ENCODE peak calls at places on chromosomes 6 and 20, in eight cellular contexts. C, I, W, U, O, D, Q and X are unnamed samples.

GRCh38 chr6:140379919-140380318 is 1005.5 kb upstream of the CITED2 start:
- DNase-seq in C (no peak), I (no peak), W (no peak), U (no peak), O (no peak), D (no peak), Q (no peak), X (no peak)

GRCh38 chr6:168507297-168507696 is 66.3 kb downstream of the SMOC2 start:
- DNase-seq in C (no peak), I (no peak), W (no peak), U (no peak), O (no peak), D (no peak), Q (no peak), X (no peak)

GRCh38 chr20:444862-445426 is 17.4 kb downstream of the TBC1D20 start:
- DNase-seq in C (no peak), I (no peak), W (no peak), U (no peak), O (peak), D (no peak), Q (peak), X (peak)

GRCh38 chr6:127851197-127851596 is 49.7 kb downstream of the THEMIS start:
- DNase-seq in C (no peak), I (no peak), W (no peak), U (no peak), O (no peak), D (no peak), Q (no peak), X (no peak)

GRCh38 chr6:36984581-36985383 is 1.2 kb downstream of the MTCH1 start:
- DNase-seq in C (peak), I (no peak), W (no peak), U (peak), O (peak), D (no peak), Q (peak), X (peak)

GRCh38 chr6:165222315-165223025 is 86.9 kb downstream of the C6orf118 start:
- DNase-seq in C (no peak), I (no peak), W (no peak), U (no peak), O (no peak), D (no peak), Q (no peak), X (no peak)

GRCh38 chr6:15781890-15782289 is 119.1 kb upstream of the DTNBP1 start:
- DNase-seq in C (no peak), I (no peak), W (no peak), U (no peak), O (no peak), D (no peak), Q (no peak), X (no peak)

GRCh38 chr6:117272032-117272866 is 6.9 kb downstream of the VGLL2 start:
- DNase-seq in C (no peak), I (no peak), W (no peak), U (no peak), O (no peak), D (no peak), Q (no peak), X (no peak)

GRCh38 chr6:36829919-36830544 is 9.2 kb downstream of the CPNE5 start:
- DNase-seq in C (peak), I (peak), W (no peak), U (no peak), O (peak), D (peak), Q (peak), X (peak)

GRCh38 chr6:27630727-27631613 is 158.1 kb upstream of the ZNF184 start:
- DNase-seq in C (no peak), I (no peak), W (peak), U (peak), O (no peak), D (peak), Q (peak), X (no peak)

GRCh38 chr20:49572857-49573256 is 4.9 kb upstream of the PTGIS start:
- DNase-seq in C (no peak), I (no peak), W (no peak), U (no peak), O (no peak), D (no peak), Q (peak), X (no peak)

GRCh38 chr6:332671-333070 is 40.4 kb downstream of the DUSP22 start:
- DNase-seq in C (no peak), I (no peak), W (no peak), U (no peak), O (no peak), D (no peak), Q (peak), X (no peak)

GRCh38 chr6:163170294-163170883 is 244.1 kb upstream of the QKI start:
- DNase-seq in C (no peak), I (no peak), W (no peak), U (no peak), O (no peak), D (no peak), Q (peak), X (no peak)

GRCh38 chr20:55095745-55096450 is 620.5 kb downstream of the DOK5 start:
- DNase-seq in C (no peak), I (no peak), W (no peak), U (no peak), O (no peak), D (no peak), Q (no peak), X (no peak)

GRCh38 chr20:43987018-43987417 is 72.4 kb downstream of the TOX2 start:
- DNase-seq in C (no peak), I (no peak), W (no peak), U (no peak), O (no peak), D (no peak), Q (no peak), X (no peak)

GRCh38 chr20:8457978-8458377 is 325.9 kb downstream of the PLCB1 start:
- DNase-seq in C (no peak), I (no peak), W (no peak), U (no peak), O (no peak), D (no peak), Q (no peak), X (no peak)

GRCh38 chr20:50919567-50919966 is 11.7 kb downstream of the ADNP start:
- DNase-seq in C (peak), I (no peak), W (no peak), U (no peak), O (peak), D (peak), Q (no peak), X (no peak)

GRCh38 chr20:58312836-58313235 is 3.3 kb downstream of the RAB22A start:
- DNase-seq in C (no peak), I (no peak), W (no peak), U (no peak), O (no peak), D (no peak), Q (no peak), X (no peak)

GRCh38 chr20:61454053-61454452 is 202.0 kb downstream of the CDH4 start:
- DNase-seq in C (no peak), I (no peak), W (no peak), U (no peak), O (no peak), D (no peak), Q (no peak), X (no peak)

GRCh38 chr20:35579196-35579595 is 36.4 kb upstream of the SPAG4 start:
- DNase-seq in C (no peak), I (peak), W (no peak), U (no peak), O (no peak), D (no peak), Q (no peak), X (no peak)

GRCh38 chr20:3436864-3437574 is 29.6 kb upstream of the DNAAF9 start:
- DNase-seq in C (no peak), I (no peak), W (no peak), U (no peak), O (no peak), D (no peak), Q (no peak), X (no peak)

GRCh38 chr6:75437451-75438185 is 56.0 kb downstream of the FILIP1 start:
- DNase-seq in C (peak), I (no peak), W (no peak), U (no peak), O (no peak), D (no peak), Q (no peak), X (peak)

GRCh38 chr6:152099816-152100618 is 292.5 kb downstream of the ESR1 start:
- DNase-seq in C (no peak), I (no peak), W (no peak), U (no peak), O (peak), D (no peak), Q (peak), X (peak)

GRCh38 chr6:158438201-158438600 is 121.7 kb upstream of the TMEM181 start:
- DNase-seq in C (no peak), I (no peak), W (no peak), U (no peak), O (no peak), D (no peak), Q (no peak), X (no peak)

GRCh38 chr6:38270367-38270766 is 369.4 kb downstream of the BTBD9 start:
- DNase-seq in C (no peak), I (no peak), W (no peak), U (no peak), O (no peak), D (no peak), Q (no peak), X (no peak)
- H3K27ac ChIP-seq in C (no peak), I (no peak), W (no peak), U (no peak), O (no peak), D (no peak), Q (no peak), X (no peak)

DNA sequence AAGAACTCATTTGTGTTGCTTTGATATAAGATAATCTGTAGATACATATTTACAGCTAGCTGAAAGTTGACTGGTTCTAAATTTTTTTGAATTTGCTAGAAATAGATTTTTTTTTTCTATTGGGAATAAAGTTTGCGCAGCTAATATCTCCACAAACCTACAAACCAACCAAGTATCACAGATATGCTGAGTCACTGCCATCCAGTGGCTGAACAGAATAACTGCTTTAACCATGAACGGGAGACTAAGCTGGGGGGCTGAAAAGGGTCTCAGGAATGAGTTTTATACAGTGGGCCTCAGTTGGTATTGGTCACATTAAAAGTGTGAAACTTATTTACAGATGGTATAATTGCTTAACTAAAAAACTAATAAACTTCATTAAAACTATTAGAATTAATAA is 326.7 kb upstream of the CNR1 start:
- DNase-seq in C (no peak), I (no peak), W (no peak), U (peak), O (peak), D (no peak), Q (peak), X (no peak)
- TF ChIP-seq CTCF in C (no peak), I (no peak), W (peak), U (peak), O (peak), D (peak), Q (peak), X (peak)

GRCh38 chr6:32637219-32637880 is at the start of gene HLA-DQA1:
- DNase-seq in C (peak), I (no peak), W (peak), U (no peak), O (peak), D (no peak), Q (no peak), X (no peak)
- TF ChIP-seq POLR2A in C (no peak), I (no peak), W (peak), U (no peak), O (no peak), D (no peak), Q (no peak), X (no peak)

GRCh38 chr6:137701942-137702341 is 165.1 kb upstream of the TNFAIP3 start:
- DNase-seq in C (no peak), I (no peak), W (no peak), U (no peak), O (no peak), D (no peak), Q (no peak), X (no peak)
- H3K27ac ChIP-seq in C (peak), I (no peak), W (no peak), U (no peak), O (no peak), D (no peak), Q (no peak), X (peak)

GRCh38 chr20:21053002-21053762 is 53.0 kb downstream of the LINC00237 start:
- DNase-seq in C (no peak), I (no peak), W (no peak), U (no peak), O (no peak), D (no peak), Q (no peak), X (no peak)
- TF ChIP-seq CTCF in C (no peak), I (no peak), W (no peak), U (no peak), O (no peak), D (no peak), Q (no peak), X (no peak)

DNA sequence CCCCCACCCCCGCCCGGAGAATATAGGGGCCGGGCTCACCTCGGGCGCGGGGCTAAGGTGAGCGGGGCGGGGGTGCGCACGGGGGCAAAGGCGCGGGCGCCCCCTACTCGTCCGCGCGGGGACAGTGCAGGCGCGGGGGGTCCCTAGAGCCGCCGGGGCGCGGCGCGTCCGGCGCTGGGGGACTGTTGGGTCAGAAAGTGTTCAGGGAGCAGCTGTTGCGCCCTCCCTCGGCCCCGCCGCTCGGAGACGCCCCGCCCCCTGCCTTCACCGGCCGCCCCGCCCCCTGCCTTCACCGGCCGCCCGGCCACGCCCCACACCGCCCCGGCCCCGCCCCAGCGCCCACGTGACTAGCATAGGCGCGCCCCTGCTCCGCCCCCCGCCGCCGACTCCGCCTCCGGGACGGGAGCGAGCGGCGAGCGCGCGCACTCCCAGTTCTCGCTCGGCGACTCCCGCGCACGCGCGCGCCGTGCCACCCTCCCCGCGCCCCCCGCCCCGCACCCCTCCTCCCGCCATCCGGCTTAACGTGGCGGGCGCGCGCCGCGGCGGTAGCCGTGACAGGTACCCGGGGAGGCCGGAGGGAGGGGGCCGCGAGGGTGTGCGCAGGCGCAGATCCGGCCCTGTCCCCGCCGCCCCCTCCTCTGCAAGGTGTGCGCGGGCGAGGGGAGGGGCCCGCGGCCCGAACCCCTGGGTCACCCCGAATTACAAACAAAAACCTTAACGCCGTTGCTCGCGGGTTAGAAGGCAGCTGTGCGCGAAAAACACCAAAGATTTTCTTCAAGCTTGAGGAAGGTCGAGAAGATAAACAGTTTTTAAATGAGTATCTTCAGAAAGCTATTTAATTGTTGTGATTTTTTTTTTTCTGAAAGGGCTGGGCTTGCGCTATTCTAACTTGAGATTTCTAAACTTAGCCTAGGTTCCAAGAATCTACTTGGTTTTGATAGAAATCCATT is 704 bp upstream of the ZNF217 start:
- DNase-seq in C (peak), I (peak), W (no peak), U (peak), O (peak), D (peak), Q (peak), X (peak)
- TF ChIP-seq POLR2A in C (peak), I (peak), W (peak), U (peak), O (peak), D (peak), Q (no peak), X (peak)

GRCh38 chr6:109076421-109076820 is 18.2 kb downstream of the SESN1 start:
- DNase-seq in C (no peak), I (no peak), W (no peak), U (no peak), O (no peak), D (no peak), Q (peak), X (no peak)
- H3K27ac ChIP-seq in C (no peak), I (no peak), W (no peak), U (no peak), O (no peak), D (no peak), Q (no peak), X (peak)

DNA sequence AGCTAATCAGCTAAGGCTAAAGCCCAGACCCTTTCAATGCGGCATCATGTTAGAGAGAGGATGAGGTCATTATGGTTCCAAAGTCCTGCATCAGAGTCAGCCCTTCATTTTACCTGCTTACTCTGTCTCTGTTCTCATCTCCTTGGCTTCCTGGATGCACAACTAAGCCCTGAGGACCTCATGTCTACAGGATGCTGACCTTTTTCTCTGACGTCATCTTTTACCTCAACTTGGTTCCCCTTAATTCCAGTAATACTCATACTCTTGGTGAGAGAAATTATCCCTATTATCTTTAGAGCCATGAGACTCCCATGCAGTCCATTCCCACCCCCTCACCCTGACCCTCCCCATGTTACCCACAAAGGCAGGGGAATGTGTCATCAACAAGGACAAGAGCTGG is 636.5 kb upstream of the CHD6 start:
- DNase-seq in C (no peak), I (no peak), W (no peak), U (no peak), O (no peak), D (no peak), Q (no peak), X (no peak)
- TF ChIP-seq CTCF in C (no peak), I (no peak), W (no peak), U (no peak), O (no peak), D (no peak), Q (no peak), X (no peak)